ENCODE peak calls at places on chromosomes 3 and 15, in seven cellular contexts. F is NCI-H1417; S is dermis blood vessel endothelial cell; V is stimulated activated CD4-positive, alpha-beta T cell treated with anti-CD3 and anti-CD28 coated beads, Interleukin-2, amount 100 ng/mL, for 48 hours; L is endothelial cell; P is activated CD4-positive, alpha-beta T cell treated with anti-CD3 and anti-CD28 coated beads, Interleukin-2, amount 50 U/mL, for 4 hours; X is activated CD8-positive, alpha-beta T cell treated with anti-CD3 and anti-CD28 coated beads for 36 hours. A is an unnamed sample.
A peak's percentile ranks its signal among the peaks of the same experiment; 100 is the strongest.

GRCh38 chr3:125398952-125399351 is 23.8 kb upstream of the ZNF148 start:
- DNase-seq in X (no peak), F (no peak), L (no peak), V (no peak), S (no peak), P (no peak), A (no peak)

GRCh38 chr3:185702564-185703225 is 116.6 kb downstream of the SENP2 start:
- DNase-seq in P (no peak), S (peak; percentile 71), X (no peak), F (no peak), L (no peak), V (no peak), A (no peak)

GRCh38 chr3:101732240-101732641 is 7.8 kb downstream of the CEP97 start:
- DNase-seq in L (no peak), F (no peak), P (no peak), X (no peak), V (no peak), S (no peak), A (no peak)

GRCh38 chr3:110243081-110243480 is 828.5 kb upstream of the NECTIN3 start:
- DNase-seq in S (no peak), F (no peak), V (no peak), X (no peak), P (no peak), L (no peak), A (no peak)

GRCh38 chr15:51706347-51706746 is 25.0 kb downstream of the SCG3 start:
- DNase-seq in F (no peak), P (no peak), X (no peak), V (no peak), L (no peak), S (no peak), A (no peak)

GRCh38 chr3:130491431-130491830 is 25.5 kb upstream of the COL6A6 start:
- DNase-seq in F (no peak), X (no peak), P (no peak), V (no peak), L (no peak), S (no peak), A (no peak)

GRCh38 chr3:36477655-36478054 is 97.4 kb downstream of the STAC start:
- DNase-seq in F (no peak), S (no peak), X (no peak), L (no peak), V (no peak), P (no peak), A (no peak)

GRCh38 chr3:24595801-24596200 is 101.2 kb upstream of the THRB start:
- DNase-seq in F (no peak), X (no peak), P (no peak), V (no peak), L (no peak), S (no peak), A (no peak)

GRCh38 chr15:91965501-91966180 is 112.1 kb downstream of the SLCO3A1 start:
- DNase-seq in S (no peak), F (peak; percentile 42), L (no peak), V (no peak), X (no peak), P (no peak), A (no peak)

GRCh38 chr3:197302696-197303341 is 4.4 kb upstream of the DLG1 start:
- DNase-seq in V (no peak), F (no peak), S (peak; percentile 53), P (no peak), L (no peak), X (no peak), A (no peak)

GRCh38 chr15:54017911-54018310 is 39.7 kb downstream of the UNC13C start:
- DNase-seq in S (no peak), V (no peak), L (no peak), P (no peak), F (no peak), X (no peak), A (no peak)

GRCh38 chr15:66879968-66880367 is 177.9 kb downstream of the SMAD6 start:
- DNase-seq in F (no peak), V (no peak), P (no peak), L (no peak), S (peak; percentile 25), X (no peak), A (no peak)

GRCh38 chr15:25179673-25180511 is 225.1 kb downstream of the SNRPN start:
- DNase-seq in F (no peak), P (no peak), V (no peak), L (no peak), X (no peak), S (no peak), A (no peak)

GRCh38 chr3:88809993-88810392 is 297.4 kb upstream of the EPHA3 start:
- DNase-seq in X (no peak), V (no peak), F (no peak), L (no peak), P (no peak), S (no peak), A (no peak)

GRCh38 chr15:33022629-33023028 is 171.9 kb downstream of the FMN1 start:
- DNase-seq in F (peak; percentile 50), P (no peak), L (peak; percentile 61), S (peak; percentile 48), V (no peak), X (no peak), A (no peak)

GRCh38 chr3:162168715-162169114 is 672.1 kb downstream of the OTOL1 start:
- DNase-seq in P (no peak), L (no peak), X (no peak), F (no peak), V (no peak), S (no peak), A (no peak)